ENCODE peak calls at places on chromosomes 3 and 15, in ten cellular contexts. L is Calu3; R is stimulated activated CD4-positive, alpha-beta T cell treated with anti-CD3 and anti-CD28 coated beads, Interleukin-1b, Interleukin-23, amount 100 ng/mL, for 48 hours; I is amniotic stem cell; Z is AG09309; K is astrocyte of the spinal cord; W is activated T-helper 1 cell treated with anti-CD3 and anti-CD28 coated beads, Interleukin-12 subunit alpha, Interleukin-12 subunit beta, Interleukin-2, Interleukin-4 antibody, amounts not matched to agents 30 ng/mL and 10 ng/mL and 1 ng/mL, durations not matched to agents 14 hours and 24 hours and 36 hours; F is LHCN-M2; P is NCI-H774; O is ureter. T is an unnamed sample.
A peak's percentile ranks its signal among the peaks of the same experiment; 100 is the strongest.

GRCh38 chr3:186481526-186481925 is 62.7 kb downstream of the CRYGS start:
- DNase-seq in K (no peak), O (no peak), W (no peak), Z (no peak), F (no peak), L (no peak), I (no peak), P (no peak), R (no peak), T (no peak)

GRCh38 chr15:90231028-90232017 is 2.4 kb downstream of the CIB1 start:
- DNase-seq in R (peak; percentile 77), P (no peak), K (no peak), O (no peak), L (no peak), F (no peak), Z (no peak), I (no peak), W (peak; percentile 80), T (no peak)

GRCh38 chr3:156298938-156299337 is 178.6 kb downstream of the KCNAB1 start:
- DNase-seq in L (no peak), Z (no peak), P (no peak), K (no peak), O (no peak), F (no peak), R (no peak), W (no peak), I (no peak), T (no peak)

GRCh38 chr15:65595960-65596359 is 15.0 kb downstream of the INTS14 start:
- DNase-seq in P (no peak), R (no peak), W (no peak), Z (no peak), K (no peak), O (no peak), I (no peak), L (peak; percentile 14), F (no peak), T (peak; percentile 12)

GRCh38 chr15:50825946-50826345 is 60.4 kb upstream of the SPPL2A start:
- DNase-seq in W (no peak), R (no peak), Z (no peak), L (no peak), K (no peak), P (no peak), I (no peak), F (peak; percentile 90), O (no peak), T (no peak)

GRCh38 chr3:121969631-121970030 is 52.4 kb downstream of the ILDR1 start:
- DNase-seq in Z (no peak), F (no peak), O (no peak), I (no peak), P (no peak), W (no peak), K (no peak), L (no peak), R (no peak), T (no peak)

GRCh38 chr3:186170516-186170915 is 61.6 kb upstream of the ETV5 start:
- DNase-seq in F (no peak), I (no peak), K (no peak), W (no peak), L (no peak), R (no peak), Z (no peak), O (no peak), P (no peak), T (no peak)

GRCh38 chr15:70327328-70328136 is 229.8 kb upstream of the TLE3 start:
- DNase-seq in I (no peak), P (no peak), Z (peak; percentile 63), R (no peak), L (no peak), F (peak; percentile 40), K (peak; percentile 89), W (no peak), O (peak; percentile 23), T (peak; percentile 95)

GRCh38 chr3:179073816-179074215 is 2.2 kb upstream of the ZMAT3 start:
- DNase-seq in W (no peak), K (no peak), R (no peak), Z (no peak), O (no peak), F (no peak), I (no peak), P (no peak), L (no peak), T (no peak)

GRCh38 chr3:30282052-30282708 is 324.2 kb upstream of the TGFBR2 start:
- DNase-seq in I (peak; percentile 76), K (peak; percentile 96), O (no peak), P (no peak), F (peak; percentile 98), Z (peak; percentile 75), L (no peak), W (no peak), R (no peak), T (peak; percentile 92)

GRCh38 chr15:32671339-32672325 is 30.1 kb downstream of the SCG5 start:
- DNase-seq in R (no peak), L (no peak), I (no peak), Z (peak; percentile 75), F (no peak), O (no peak), W (no peak), P (no peak), K (no peak), T (no peak)

T was measured in fibroblast of the aortic adventitia.